ENCODE peak calls at places on chromosomes 6 and 20, in eight cellular contexts. R, Q, P, E, F, B, U and N are unnamed samples. For H3K27me3, the result is how much of the 10 kb centered on the place peaks cover.

GRCh38 chr6:56223995-56224394 is 23.4 kb downstream of the COL21A1 start:
- DNase-seq in U (no peak), E (no peak), Q (no peak), B (no peak), P (no peak), R (no peak), F (no peak), N (no peak)

GRCh38 chr20:58650181-58650775 is 805 bp upstream of the STX16 start:
- DNase-seq in F (peak), Q (peak), B (no peak), P (no peak), R (peak), E (no peak), U (no peak), N (peak)

GRCh38 chr6:15073344-15073789 is 172.5 kb upstream of the JARID2 start:
- DNase-seq in R (no peak), U (no peak), E (no peak), F (no peak), B (no peak), P (no peak), Q (no peak), N (no peak)

GRCh38 chr20:17226410-17227198 is at the start of gene PCSK2:
- DNase-seq in P (peak), Q (peak), R (peak), B (no peak), U (no peak), E (peak), F (peak), N (no peak)

GRCh38 chr6:147909645-147910044 is 401.2 kb downstream of the SAMD5 start:
- DNase-seq in P (no peak), R (no peak), Q (no peak), F (no peak), E (no peak), B (no peak), U (no peak), N (no peak)

GRCh38 chr20:64217539-64217938 is 38.0 kb upstream of the PCMTD2 start:
- DNase-seq in P (no peak), U (no peak), F (peak), R (no peak), E (no peak), B (no peak), Q (no peak), N (no peak)

GRCh38 chr6:5749666-5750215 is 257.0 kb downstream of the NRN1 start:
- DNase-seq in F (no peak), Q (no peak), E (peak), P (no peak), B (no peak), R (no peak), U (no peak), N (no peak)

GRCh38 chr6:88370127-88370710 is 204.1 kb upstream of the CNR1 start:
- DNase-seq in R (no peak), F (no peak), P (no peak), E (no peak), B (no peak), U (no peak), Q (no peak), N (no peak)

GRCh38 chr6:95325858-95326257 is 251.5 kb upstream of the MANEA start:
- DNase-seq in U (no peak), E (no peak), R (no peak), F (no peak), P (no peak), Q (no peak), B (no peak), N (no peak)

GRCh38 chr20:4916991-4917881 is 84.1 kb downstream of the SLC23A2 start:
- DNase-seq in R (no peak), E (no peak), Q (peak), B (no peak), U (no peak), F (no peak), P (no peak), N (no peak)

GRCh38 chr6:7325750-7326149 is 12.8 kb upstream of the SSR1 start:
- DNase-seq in B (no peak), F (no peak), Q (no peak), U (no peak), R (no peak), E (no peak), P (no peak), N (no peak)

GRCh38 chr6:43524483-43524961 is 7.6 kb downstream of the POLR1C start:
- DNase-seq in U (no peak), B (no peak), P (no peak), E (no peak), R (no peak), Q (no peak), F (no peak), N (no peak)

GRCh38 chr6:160112628-160113294 is 8.9 kb upstream of the SLC22A1 start:
- DNase-seq in Q (no peak), P (no peak), U (no peak), B (no peak), R (no peak), E (no peak), F (no peak), N (no peak)

GRCh38 chr6:163415620-163416379 is 1.3 kb downstream of the QKI start:
- DNase-seq in E (peak), B (peak), Q (peak), U (no peak), P (peak), F (peak), R (no peak), N (no peak)

GRCh38 chr6:83183082-83183828 is 9.8 kb downstream of the PGM3 start:
- DNase-seq in R (no peak), P (no peak), B (no peak), E (no peak), F (no peak), U (no peak), Q (no peak), N (no peak)

GRCh38 chr6:129621252-129621651 is 88.7 kb downstream of the ARHGAP18 start:
- DNase-seq in R (peak), U (no peak), P (no peak), Q (peak), F (no peak), E (peak), B (no peak), N (no peak)

GRCh38 chr6:21590345-21590744 is 3.2 kb upstream of the SOX4 start:
- DNase-seq in B (no peak), R (no peak), F (no peak), U (no peak), P (no peak), E (no peak), Q (no peak), N (no peak)

GRCh38 chr20:46704714-46705377 is 4.6 kb upstream of the SLC2A10 start:
- DNase-seq in F (no peak), E (no peak), R (no peak), B (no peak), P (no peak), U (no peak), Q (no peak), N (no peak)

GRCh38 chr6:89323461-89324098 is 8.5 kb upstream of the GABRR2 start:
- DNase-seq in E (no peak), U (no peak), F (no peak), Q (no peak), R (no peak), P (no peak), B (no peak), N (no peak)

GRCh38 chr6:39239527-39240154 is 10.4 kb upstream of the KCNK5 start:
- DNase-seq in F (no peak), R (no peak), P (no peak), U (no peak), B (no peak), Q (no peak), E (no peak), N (no peak)

GRCh38 chr6:26043389-26044139 is 43.7 kb upstream of the HFE start:
- DNase-seq in F (peak), P (peak), R (no peak), E (peak), B (peak), Q (peak), U (no peak), N (peak)

GRCh38 chr6:143965503-143966171 is 42.4 kb downstream of the PLAGL1 start:
- DNase-seq in Q (no peak), F (no peak), B (no peak), U (no peak), R (no peak), E (no peak), P (no peak), N (no peak)

GRCh38 chr6:137487181-137487910 is 6.8 kb downstream of the OLIG3 start:
- DNase-seq in Q (no peak), E (no peak), P (no peak), F (peak), R (no peak), U (no peak), B (no peak), N (no peak)

GRCh38 chr6:162917506-162917905 is 189.7 kb downstream of the PACRG start:
- DNase-seq in F (peak), Q (no peak), E (no peak), B (no peak), U (no peak), R (no peak), P (no peak), N (no peak)

GRCh38 chr6:119565893-119566292 is 216.3 kb upstream of the MAN1A1 start:
- DNase-seq in B (no peak), E (no peak), F (no peak), P (no peak), U (no peak), Q (no peak), R (no peak), N (no peak)

GRCh38 chr20:59016795-59017492 is 2.3 kb upstream of the TUBB1 start:
- DNase-seq in R (no peak), F (no peak), U (no peak), E (no peak), Q (no peak), P (peak), B (no peak), N (no peak)

GRCh38 chr6:23031986-23032385 is 462.6 kb downstream of the HDGFL1 start:
- DNase-seq in U (no peak), R (no peak), Q (no peak), E (no peak), P (no peak), B (no peak), F (no peak), N (no peak)

DNA sequence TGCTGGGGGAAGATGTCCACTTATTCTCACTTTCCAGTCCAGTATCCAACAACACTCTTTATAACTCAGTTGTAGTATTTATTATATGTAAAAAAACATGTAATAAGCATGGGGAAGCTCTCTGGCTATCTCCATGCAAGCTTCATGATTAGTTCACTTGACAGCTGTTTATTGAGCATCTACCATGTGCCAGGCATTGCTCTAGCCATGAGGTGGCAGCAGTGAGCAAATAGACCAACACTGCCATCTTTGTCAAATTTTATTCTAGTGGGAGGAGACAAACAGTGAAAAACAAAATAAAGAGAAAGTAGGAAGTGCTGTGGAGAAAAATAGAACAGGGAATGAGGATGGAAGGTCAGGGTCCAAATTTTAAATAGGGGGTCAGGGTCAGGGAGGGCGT is 131.8 kb downstream of the CFAP61 start:
- DNase-seq in R (no peak), U (no peak), P (no peak), F (no peak), E (no peak), B (no peak), Q (no peak), N (no peak)
- TF ChIP-seq CTCF in R (no peak), U (no peak), P (no peak), F (peak), E (peak), B (no peak), Q (no peak), N (no peak)

GRCh38 chr20:1863296-1863695 is 31.9 kb upstream of the SIRPA start:
- DNase-seq in R (no peak), F (no peak), E (no peak), B (no peak), U (no peak), Q (no peak), P (no peak), N (no peak)
- H3K27me3 ChIP-seq in R (under half), F (under half), E (under half), B (under half), U (under half), Q (under half), P (under half), N (under half)

GRCh38 chr20:49396230-49396629 is 86.2 kb downstream of the KCNB1 start:
- DNase-seq in E (no peak), P (no peak), Q (no peak), B (no peak), R (no peak), F (no peak), U (no peak), N (no peak)
- TF ChIP-seq CTCF in E (peak), P (no peak), Q (no peak), B (no peak), R (no peak), F (peak), U (no peak), N (no peak)

GRCh38 chr6:85403331-85404015 is 46.4 kb upstream of the NT5E start:
- DNase-seq in U (no peak), P (no peak), R (no peak), Q (no peak), F (no peak), E (no peak), B (no peak), N (no peak)
- H3K27me3 ChIP-seq in U (under half), P (under half), R (under half), Q (under half), F (under half), E (under half), B (under half), N (under half)

DNA sequence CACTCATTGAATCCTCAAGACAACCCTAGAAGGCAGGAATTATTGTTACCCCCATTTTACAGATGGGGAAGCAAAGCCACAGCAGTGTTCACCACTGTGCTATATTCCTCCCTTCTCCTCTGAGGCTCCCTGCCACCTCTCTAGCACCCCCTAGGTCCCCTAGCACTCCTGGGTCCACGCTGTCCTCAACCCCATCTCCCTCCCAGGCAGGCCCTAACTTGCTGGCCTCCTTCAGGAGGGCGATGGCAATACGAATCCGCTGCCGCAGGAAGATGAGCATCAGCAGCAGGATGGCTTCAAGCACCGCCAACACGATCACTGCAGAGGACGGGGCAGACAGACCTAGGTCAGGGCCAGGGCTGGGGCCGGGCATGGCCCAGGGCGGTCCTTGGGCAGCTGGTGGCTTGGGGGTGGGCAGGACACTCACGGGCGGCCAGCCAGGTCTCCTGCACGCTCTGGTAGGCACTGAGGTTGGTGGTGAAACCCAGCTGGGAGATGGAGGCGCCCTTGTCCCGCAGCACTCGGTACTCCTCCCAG is 7.8 kb upstream of the NEU1 start:
- DNase-seq in P (no peak), R (peak), U (no peak), Q (no peak), F (no peak), B (no peak), E (no peak), N (no peak)
- TF ChIP-seq CTCF in P (no peak), R (no peak), U (no peak), Q (no peak), F (peak), B (no peak), E (no peak), N (no peak)

GRCh38 chr6:169994734-169995133 is 243.3 kb downstream of the ERMARD start:
- DNase-seq in E (no peak), P (no peak), Q (no peak), B (no peak), F (no peak), U (no peak), R (peak), N (no peak)
- H3K27me3 ChIP-seq in E (under half), P (under half), Q (under half), B (under half), F (under half), U (under half), R (under half), N (under half)

GRCh38 chr6:32853541-32854375 is at the start of the genes PSMB9 and TAP1:
- DNase-seq in B (peak), E (peak), Q (peak), U (peak), F (peak), P (peak), R (peak), N (peak)

GRCh38 chr6:32855467-32856174 is 1.6 kb downstream of the PSMB9 start:
- DNase-seq in Q (no peak), F (no peak), B (no peak), P (no peak), U (no peak), R (no peak), E (no peak), N (no peak)

GRCh38 chr6:32852844-32853540 is 512 bp downstream of the TAP1 start:
- DNase-seq in U (no peak), F (peak), P (peak), B (peak), E (peak), Q (peak), R (peak), N (peak)

GRCh38 chr6:32852018-32852843 is 1.3 kb downstream of the TAP1 start:
- DNase-seq in U (no peak), Q (peak), R (no peak), E (peak), P (no peak), F (no peak), B (no peak), N (no peak)

DNA sequence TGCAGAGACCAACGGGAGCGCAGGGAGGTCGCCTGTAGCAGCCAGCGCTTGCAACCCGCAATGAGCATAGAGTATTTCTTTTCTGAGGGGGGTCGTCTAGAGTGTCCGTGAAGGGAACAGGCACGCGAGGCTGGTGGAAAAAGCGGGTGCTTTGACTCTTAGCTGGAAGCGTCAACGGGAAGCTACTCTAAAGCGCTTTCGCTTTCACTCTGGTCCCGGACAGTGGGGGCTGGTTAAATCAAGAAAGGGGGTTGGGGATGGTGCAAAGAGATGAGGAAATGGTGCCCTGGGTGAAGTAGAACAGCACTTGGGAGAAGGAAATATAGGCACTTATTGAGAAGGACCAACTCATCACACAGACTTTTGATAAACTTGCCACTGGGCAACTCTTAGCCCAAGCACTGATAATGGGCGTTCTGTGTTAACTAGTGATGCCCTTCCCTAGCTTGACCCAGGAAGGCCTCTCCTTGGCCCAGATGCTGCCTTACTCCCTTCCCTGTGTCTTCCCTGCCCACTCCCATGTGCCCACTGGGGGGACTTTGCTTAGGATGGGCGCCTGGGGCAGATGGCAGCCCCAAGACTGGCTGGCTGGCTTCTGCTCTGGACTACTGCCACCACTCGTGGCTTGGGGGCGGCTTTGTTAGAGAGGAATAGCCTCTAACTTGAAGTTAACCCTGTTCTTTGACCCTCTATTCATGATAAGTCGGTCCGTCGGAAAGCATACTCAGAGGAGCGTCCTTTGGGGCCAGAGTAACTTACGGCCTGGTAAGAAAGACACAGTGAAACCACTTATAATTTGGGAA is 585 bp downstream of the PSMB9 start:
- DNase-seq in B (no peak), Q (peak), F (peak), P (peak), E (peak), R (no peak), U (no peak), N (peak)
- TF ChIP-seq CTCF in B (no peak), Q (no peak), F (no peak), P (no peak), E (no peak), R (no peak), U (no peak), N (no peak)

GRCh38 chr6:70277480-70277879 is 25.4 kb downstream of the COL9A1 start:
- DNase-seq in Q (no peak), E (no peak), P (no peak), B (no peak), U (no peak), F (no peak), R (no peak), N (no peak)

GRCh38 chr6:70282906-70283461 is 19.9 kb downstream of the COL9A1 start:
- DNase-seq in B (no peak), R (peak), E (no peak), Q (peak), F (peak), P (no peak), U (no peak), N (no peak)

GRCh38 chr6:70280462-70280861 is 22.4 kb downstream of the COL9A1 start:
- DNase-seq in P (no peak), R (peak), E (peak), F (peak), B (no peak), Q (peak), U (no peak), N (no peak)

DNA sequence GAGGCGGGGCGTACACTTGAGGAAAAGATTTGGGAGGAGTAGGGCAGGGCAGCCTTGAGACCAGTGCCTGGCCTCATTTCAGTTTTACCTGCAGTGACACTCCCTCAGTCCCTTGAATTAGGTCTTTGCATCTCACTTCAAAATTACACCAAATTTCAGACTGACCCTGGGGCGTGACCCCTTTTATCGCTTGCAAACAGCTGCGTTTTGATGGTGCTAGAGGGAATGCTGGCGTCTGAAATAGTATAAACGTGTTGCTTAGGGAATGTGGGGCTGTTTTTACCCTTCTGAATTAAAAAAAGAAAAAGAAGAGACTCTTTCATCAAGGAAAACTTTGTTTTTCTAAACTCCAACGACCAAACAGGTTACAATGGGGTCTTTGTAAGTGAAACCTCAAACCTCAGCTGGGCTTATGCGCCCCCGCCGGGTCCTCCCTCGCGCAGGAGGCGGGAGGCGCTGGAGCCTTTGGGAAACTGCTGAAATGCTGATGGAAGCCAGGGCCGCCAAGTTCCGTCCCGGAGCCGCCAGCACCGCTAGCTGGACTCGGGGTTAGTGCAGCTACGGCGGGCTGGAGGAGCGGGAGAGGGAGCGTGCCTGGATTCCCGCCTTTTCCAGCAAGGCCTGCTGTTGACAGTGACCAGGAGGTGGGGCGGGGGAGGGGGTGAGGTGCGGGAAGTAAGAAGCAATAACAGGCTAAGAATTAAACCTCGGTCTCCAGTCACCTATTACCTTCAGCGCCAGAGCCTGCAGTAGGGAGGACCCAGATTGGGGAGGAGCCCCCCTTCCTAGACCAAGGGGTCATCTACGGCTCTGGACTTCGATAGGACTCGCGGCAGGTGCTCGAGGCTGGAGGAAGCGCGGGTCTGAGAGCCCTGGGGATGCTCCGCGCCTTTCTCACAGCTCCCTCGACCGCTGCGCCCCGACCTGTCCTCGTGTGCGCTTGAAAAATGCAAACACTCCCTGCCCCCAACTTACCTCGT is 20.7 kb downstream of the COL9A1 start:
- DNase-seq in E (no peak), U (no peak), Q (peak), F (peak), B (no peak), R (peak), P (no peak), N (no peak)
- H3K27me3 ChIP-seq in E (under half), U (under half), Q (under half), F (under half), B (half or more), R (under half), P (under half), N (under half)

GRCh38 chr20:35771689-35772562 is at the start of gene PHF20:
- DNase-seq in R (peak), B (peak), P (peak), E (peak), U (peak), F (peak), Q (peak), N (peak)
- TF ChIP-seq CTCF in R (no peak), B (no peak), P (no peak), E (peak), U (peak), F (no peak), Q (peak), N (no peak)